ENCODE peak calls at places on chromosomes 7 and 10, in seven cellular contexts. One of them, this sample, is unnamed.

GRCh38 chr10:98344589-98345038 is 70.4 kb downstream of the PYROXD2 start:
- DNase-seq in cerebellar nuclear complex: no peak
- DNase-seq in NCI-H1436: no peak
- DNase-seq in Calu3: no peak
- DNase-seq in sigmoid colon: peak; percentile 92
- DNase-seq in GM04503: peak; percentile 76
- DNase-seq in CD8-positive, alpha-beta T cell: no peak
- DNase-seq in this sample: no peak

GRCh38 chr7:147605326-147605725 is 985.2 kb upstream of the C7orf33 start:
- DNase-seq in NCI-H1436: no peak
- DNase-seq in Calu3: no peak
- DNase-seq in GM04503: no peak
- DNase-seq in cerebellar nuclear complex: no peak
- DNase-seq in CD8-positive, alpha-beta T cell: no peak
- DNase-seq in sigmoid colon: no peak
- DNase-seq in this sample: no peak

GRCh38 chr7:16479587-16479986 is 14.0 kb upstream of the SOSTDC1 start:
- DNase-seq in CD8-positive, alpha-beta T cell: no peak
- DNase-seq in NCI-H1436: no peak
- DNase-seq in sigmoid colon: no peak
- DNase-seq in Calu3: no peak
- DNase-seq in cerebellar nuclear complex: no peak
- DNase-seq in GM04503: no peak
- DNase-seq in this sample: no peak

GRCh38 chr10:46787321-46787615 is 124.0 kb upstream of the PTPN20 start:
- DNase-seq in Calu3: peak; percentile 57
- DNase-seq in cerebellar nuclear complex: peak; percentile 0
- DNase-seq in GM04503: peak; percentile 32
- DNase-seq in sigmoid colon: no peak
- DNase-seq in NCI-H1436: no peak
- DNase-seq in CD8-positive, alpha-beta T cell: no peak
- DNase-seq in this sample: peak; percentile 0

GRCh38 chr10:72259491-72260214 is 14.1 kb upstream of the DDIT4 start:
- DNase-seq in NCI-H1436: no peak
- DNase-seq in cerebellar nuclear complex: no peak
- DNase-seq in Calu3: no peak
- DNase-seq in sigmoid colon: peak; percentile 75
- DNase-seq in CD8-positive, alpha-beta T cell: no peak
- DNase-seq in GM04503: no peak
- DNase-seq in this sample: no peak

GRCh38 chr7:55224111-55224510 is 141.0 kb upstream of the LANCL2 start:
- DNase-seq in NCI-H1436: no peak
- DNase-seq in cerebellar nuclear complex: no peak
- DNase-seq in Calu3: no peak
- DNase-seq in GM04503: no peak
- DNase-seq in sigmoid colon: no peak
- DNase-seq in CD8-positive, alpha-beta T cell: no peak
- DNase-seq in this sample: no peak

GRCh38 chr7:64636386-64636785 is 29.5 kb upstream of the ZNF107 start:
- DNase-seq in CD8-positive, alpha-beta T cell: no peak
- DNase-seq in NCI-H1436: no peak
- DNase-seq in Calu3: no peak
- DNase-seq in GM04503: no peak
- DNase-seq in sigmoid colon: no peak
- DNase-seq in cerebellar nuclear complex: no peak
- DNase-seq in this sample: no peak

GRCh38 chr10:30747633-30748032 is 118.1 kb upstream of the LYZL2 start:
- DNase-seq in NCI-H1436: no peak
- DNase-seq in Calu3: no peak
- DNase-seq in sigmoid colon: no peak
- DNase-seq in cerebellar nuclear complex: no peak
- DNase-seq in GM04503: no peak
- DNase-seq in CD8-positive, alpha-beta T cell: no peak
- DNase-seq in this sample: no peak